ENCODE peak calls at places on chromosomes 4 and X, in ten cellular contexts. One of them, this sample, is unnamed.

GRCh38 chr4:88613417-88613875 is 21.2 kb downstream of the HERC3 start:
- DNase-seq in stimulated activated CD4-positive, alpha-beta T cell treated with anti-CD3 and anti-CD28 coated beads, Interleukin-4, amount 100 ng/mL, for 48 hours: no peak
- DNase-seq in stimulated activated CD8-positive, alpha-beta memory T cell treated with anti-CD3 and anti-CD28 coated beads, Interleukin-12 subunit alpha, Interleukin-12 subunit beta, amount 100 ng/mL, for 4 hours: no peak
- DNase-seq in T follicular helper cell: peak; percentile 43
- DNase-seq in activated T-cell treated with anti-CD3 and anti-CD28 coated beads for 4 hours: peak; percentile 15
- DNase-seq in kidney glomerular epithelial cell: no peak
- DNase-seq in glutamatergic neuron: no peak
- DNase-seq in stromal cell of bone marrow: no peak
- DNase-seq in AG09319: no peak
- DNase-seq in A549: no peak
- DNase-seq in this sample: no peak

GRCh38 chr4:88809561-88810219 is 112.1 kb upstream of the NAP1L5 start:
- DNase-seq in stromal cell of bone marrow: no peak
- DNase-seq in glutamatergic neuron: no peak
- DNase-seq in AG09319: no peak
- DNase-seq in stimulated activated CD8-positive, alpha-beta memory T cell treated with anti-CD3 and anti-CD28 coated beads, Interleukin-12 subunit alpha, Interleukin-12 subunit beta, amount 100 ng/mL, for 4 hours: no peak
- DNase-seq in kidney glomerular epithelial cell: no peak
- DNase-seq in activated T-cell treated with anti-CD3 and anti-CD28 coated beads for 4 hours: no peak
- DNase-seq in A549: no peak
- DNase-seq in T follicular helper cell: no peak
- DNase-seq in stimulated activated CD4-positive, alpha-beta T cell treated with anti-CD3 and anti-CD28 coated beads, Interleukin-4, amount 100 ng/mL, for 48 hours: no peak
- DNase-seq in this sample: no peak

GRCh38 chr4:25014965-25015506 is 15.7 kb downstream of the LGI2 start:
- DNase-seq in kidney glomerular epithelial cell: no peak
- DNase-seq in stimulated activated CD4-positive, alpha-beta T cell treated with anti-CD3 and anti-CD28 coated beads, Interleukin-4, amount 100 ng/mL, for 48 hours: no peak
- DNase-seq in A549: no peak
- DNase-seq in activated T-cell treated with anti-CD3 and anti-CD28 coated beads for 4 hours: no peak
- DNase-seq in T follicular helper cell: no peak
- DNase-seq in glutamatergic neuron: no peak
- DNase-seq in AG09319: no peak
- DNase-seq in stromal cell of bone marrow: no peak
- DNase-seq in stimulated activated CD8-positive, alpha-beta memory T cell treated with anti-CD3 and anti-CD28 coated beads, Interleukin-12 subunit alpha, Interleukin-12 subunit beta, amount 100 ng/mL, for 4 hours: no peak
- DNase-seq in this sample: no peak

GRCh38 chr4:8157496-8157895 is 1.1 kb downstream of the ABLIM2 start:
- DNase-seq in stimulated activated CD8-positive, alpha-beta memory T cell treated with anti-CD3 and anti-CD28 coated beads, Interleukin-12 subunit alpha, Interleukin-12 subunit beta, amount 100 ng/mL, for 4 hours: no peak
- DNase-seq in kidney glomerular epithelial cell: no peak
- DNase-seq in T follicular helper cell: no peak
- DNase-seq in activated T-cell treated with anti-CD3 and anti-CD28 coated beads for 4 hours: no peak
- DNase-seq in stromal cell of bone marrow: no peak
- DNase-seq in stimulated activated CD4-positive, alpha-beta T cell treated with anti-CD3 and anti-CD28 coated beads, Interleukin-4, amount 100 ng/mL, for 48 hours: no peak
- DNase-seq in A549: no peak
- DNase-seq in AG09319: no peak
- DNase-seq in glutamatergic neuron: no peak
- DNase-seq in this sample: no peak

GRCh38 chrX:119218198-119218597 is 17.9 kb upstream of the PGRMC1 start:
- DNase-seq in kidney glomerular epithelial cell: no peak
- DNase-seq in T follicular helper cell: no peak
- DNase-seq in AG09319: no peak
- DNase-seq in stromal cell of bone marrow: no peak
- DNase-seq in A549: no peak
- DNase-seq in activated T-cell treated with anti-CD3 and anti-CD28 coated beads for 4 hours: no peak
- DNase-seq in stimulated activated CD8-positive, alpha-beta memory T cell treated with anti-CD3 and anti-CD28 coated beads, Interleukin-12 subunit alpha, Interleukin-12 subunit beta, amount 100 ng/mL, for 4 hours: no peak
- DNase-seq in glutamatergic neuron: no peak
- DNase-seq in stimulated activated CD4-positive, alpha-beta T cell treated with anti-CD3 and anti-CD28 coated beads, Interleukin-4, amount 100 ng/mL, for 48 hours: no peak
- DNase-seq in this sample: no peak

GRCh38 chr4:87399148-87399547 is 8.2 kb upstream of the HSD17B11 start:
- DNase-seq in T follicular helper cell: no peak
- DNase-seq in glutamatergic neuron: no peak
- DNase-seq in kidney glomerular epithelial cell: no peak
- DNase-seq in activated T-cell treated with anti-CD3 and anti-CD28 coated beads for 4 hours: no peak
- DNase-seq in A549: no peak
- DNase-seq in stimulated activated CD8-positive, alpha-beta memory T cell treated with anti-CD3 and anti-CD28 coated beads, Interleukin-12 subunit alpha, Interleukin-12 subunit beta, amount 100 ng/mL, for 4 hours: no peak
- DNase-seq in stimulated activated CD4-positive, alpha-beta T cell treated with anti-CD3 and anti-CD28 coated beads, Interleukin-4, amount 100 ng/mL, for 48 hours: no peak
- DNase-seq in stromal cell of bone marrow: no peak
- DNase-seq in AG09319: no peak
- DNase-seq in this sample: no peak

GRCh38 chr4:11632488-11632887 is 203.8 kb upstream of the HS3ST1 start:
- DNase-seq in AG09319: no peak
- DNase-seq in glutamatergic neuron: no peak
- DNase-seq in activated T-cell treated with anti-CD3 and anti-CD28 coated beads for 4 hours: no peak
- DNase-seq in T follicular helper cell: no peak
- DNase-seq in stimulated activated CD4-positive, alpha-beta T cell treated with anti-CD3 and anti-CD28 coated beads, Interleukin-4, amount 100 ng/mL, for 48 hours: no peak
- DNase-seq in stromal cell of bone marrow: no peak
- DNase-seq in kidney glomerular epithelial cell: no peak
- DNase-seq in stimulated activated CD8-positive, alpha-beta memory T cell treated with anti-CD3 and anti-CD28 coated beads, Interleukin-12 subunit alpha, Interleukin-12 subunit beta, amount 100 ng/mL, for 4 hours: no peak
- DNase-seq in A549: peak; percentile 46
- DNase-seq in this sample: no peak

GRCh38 chr4:153919667-153920066 is 130.8 kb upstream of the SFRP2 start:
- DNase-seq in stromal cell of bone marrow: peak; percentile 50
- DNase-seq in AG09319: no peak
- DNase-seq in A549: no peak
- DNase-seq in activated T-cell treated with anti-CD3 and anti-CD28 coated beads for 4 hours: no peak
- DNase-seq in glutamatergic neuron: no peak
- DNase-seq in kidney glomerular epithelial cell: no peak
- DNase-seq in stimulated activated CD8-positive, alpha-beta memory T cell treated with anti-CD3 and anti-CD28 coated beads, Interleukin-12 subunit alpha, Interleukin-12 subunit beta, amount 100 ng/mL, for 4 hours: no peak
- DNase-seq in stimulated activated CD4-positive, alpha-beta T cell treated with anti-CD3 and anti-CD28 coated beads, Interleukin-4, amount 100 ng/mL, for 48 hours: no peak
- DNase-seq in T follicular helper cell: no peak
- DNase-seq in this sample: no peak

GRCh38 chr4:3411676-3412075 is 30.1 kb upstream of the HGFAC start:
- DNase-seq in A549: no peak
- DNase-seq in stimulated activated CD4-positive, alpha-beta T cell treated with anti-CD3 and anti-CD28 coated beads, Interleukin-4, amount 100 ng/mL, for 48 hours: no peak
- DNase-seq in stromal cell of bone marrow: no peak
- DNase-seq in AG09319: no peak
- DNase-seq in activated T-cell treated with anti-CD3 and anti-CD28 coated beads for 4 hours: no peak
- DNase-seq in stimulated activated CD8-positive, alpha-beta memory T cell treated with anti-CD3 and anti-CD28 coated beads, Interleukin-12 subunit alpha, Interleukin-12 subunit beta, amount 100 ng/mL, for 4 hours: no peak
- DNase-seq in T follicular helper cell: no peak
- DNase-seq in kidney glomerular epithelial cell: no peak
- DNase-seq in glutamatergic neuron: peak; percentile 12
- DNase-seq in this sample: no peak

GRCh38 chrX:111254896-111255693 is 15.2 kb downstream of the CAPN6 start:
- DNase-seq in glutamatergic neuron: no peak
- DNase-seq in stimulated activated CD8-positive, alpha-beta memory T cell treated with anti-CD3 and anti-CD28 coated beads, Interleukin-12 subunit alpha, Interleukin-12 subunit beta, amount 100 ng/mL, for 4 hours: no peak
- DNase-seq in activated T-cell treated with anti-CD3 and anti-CD28 coated beads for 4 hours: no peak
- DNase-seq in stimulated activated CD4-positive, alpha-beta T cell treated with anti-CD3 and anti-CD28 coated beads, Interleukin-4, amount 100 ng/mL, for 48 hours: no peak
- DNase-seq in kidney glomerular epithelial cell: peak; percentile 37
- DNase-seq in A549: no peak
- DNase-seq in stromal cell of bone marrow: no peak
- DNase-seq in T follicular helper cell: no peak
- DNase-seq in AG09319: no peak
- DNase-seq in this sample: no peak

GRCh38 chr4:159267023-159267939 is 164.4 kb downstream of the RAPGEF2 start:
- DNase-seq in activated T-cell treated with anti-CD3 and anti-CD28 coated beads for 4 hours: no peak
- DNase-seq in AG09319: no peak
- DNase-seq in stimulated activated CD8-positive, alpha-beta memory T cell treated with anti-CD3 and anti-CD28 coated beads, Interleukin-12 subunit alpha, Interleukin-12 subunit beta, amount 100 ng/mL, for 4 hours: no peak
- DNase-seq in stimulated activated CD4-positive, alpha-beta T cell treated with anti-CD3 and anti-CD28 coated beads, Interleukin-4, amount 100 ng/mL, for 48 hours: no peak
- DNase-seq in glutamatergic neuron: no peak
- DNase-seq in kidney glomerular epithelial cell: no peak
- DNase-seq in T follicular helper cell: no peak
- DNase-seq in A549: no peak
- DNase-seq in stromal cell of bone marrow: no peak
- DNase-seq in this sample: no peak

GRCh38 chrX:48683411-48683982 is at the start of gene WAS:
- DNase-seq in stimulated activated CD4-positive, alpha-beta T cell treated with anti-CD3 and anti-CD28 coated beads, Interleukin-4, amount 100 ng/mL, for 48 hours: no peak
- DNase-seq in activated T-cell treated with anti-CD3 and anti-CD28 coated beads for 4 hours: no peak
- DNase-seq in kidney glomerular epithelial cell: no peak
- DNase-seq in T follicular helper cell: no peak
- DNase-seq in A549: no peak
- DNase-seq in glutamatergic neuron: no peak
- DNase-seq in stimulated activated CD8-positive, alpha-beta memory T cell treated with anti-CD3 and anti-CD28 coated beads, Interleukin-12 subunit alpha, Interleukin-12 subunit beta, amount 100 ng/mL, for 4 hours: no peak
- DNase-seq in stromal cell of bone marrow: no peak
- DNase-seq in AG09319: no peak
- DNase-seq in this sample: no peak

GRCh38 chr4:7904942-7905341 is 34.7 kb downstream of the AFAP1 start:
- DNase-seq in stromal cell of bone marrow: peak; percentile 64
- DNase-seq in A549: peak; percentile 36
- DNase-seq in stimulated activated CD8-positive, alpha-beta memory T cell treated with anti-CD3 and anti-CD28 coated beads, Interleukin-12 subunit alpha, Interleukin-12 subunit beta, amount 100 ng/mL, for 4 hours: no peak
- DNase-seq in T follicular helper cell: no peak
- DNase-seq in kidney glomerular epithelial cell: peak; percentile 23
- DNase-seq in stimulated activated CD4-positive, alpha-beta T cell treated with anti-CD3 and anti-CD28 coated beads, Interleukin-4, amount 100 ng/mL, for 48 hours: no peak
- DNase-seq in AG09319: peak; percentile 87
- DNase-seq in glutamatergic neuron: no peak
- DNase-seq in activated T-cell treated with anti-CD3 and anti-CD28 coated beads for 4 hours: no peak
- DNase-seq in this sample: no peak

GRCh38 chr4:84750260-84750955 is 167.5 kb downstream of the CDS1 start:
- DNase-seq in A549: peak; percentile 29
- DNase-seq in stimulated activated CD8-positive, alpha-beta memory T cell treated with anti-CD3 and anti-CD28 coated beads, Interleukin-12 subunit alpha, Interleukin-12 subunit beta, amount 100 ng/mL, for 4 hours: no peak
- DNase-seq in stimulated activated CD4-positive, alpha-beta T cell treated with anti-CD3 and anti-CD28 coated beads, Interleukin-4, amount 100 ng/mL, for 48 hours: no peak
- DNase-seq in stromal cell of bone marrow: peak; percentile 18
- DNase-seq in glutamatergic neuron: no peak
- DNase-seq in AG09319: peak; percentile 24
- DNase-seq in kidney glomerular epithelial cell: peak; percentile 58
- DNase-seq in T follicular helper cell: no peak
- DNase-seq in activated T-cell treated with anti-CD3 and anti-CD28 coated beads for 4 hours: no peak
- DNase-seq in this sample: no peak

GRCh38 chr4:16136321-16136720 is 52.5 kb upstream of the PROM1 start:
- DNase-seq in T follicular helper cell: no peak
- DNase-seq in stimulated activated CD8-positive, alpha-beta memory T cell treated with anti-CD3 and anti-CD28 coated beads, Interleukin-12 subunit alpha, Interleukin-12 subunit beta, amount 100 ng/mL, for 4 hours: no peak
- DNase-seq in AG09319: no peak
- DNase-seq in A549: no peak
- DNase-seq in stromal cell of bone marrow: no peak
- DNase-seq in activated T-cell treated with anti-CD3 and anti-CD28 coated beads for 4 hours: no peak
- DNase-seq in stimulated activated CD4-positive, alpha-beta T cell treated with anti-CD3 and anti-CD28 coated beads, Interleukin-4, amount 100 ng/mL, for 48 hours: no peak
- DNase-seq in kidney glomerular epithelial cell: no peak
- DNase-seq in glutamatergic neuron: no peak
- DNase-seq in this sample: no peak

GRCh38 chrX:53678667-53679066 is 7.9 kb downstream of the HUWE1 start:
- DNase-seq in kidney glomerular epithelial cell: no peak
- DNase-seq in stimulated activated CD4-positive, alpha-beta T cell treated with anti-CD3 and anti-CD28 coated beads, Interleukin-4, amount 100 ng/mL, for 48 hours: no peak
- DNase-seq in stimulated activated CD8-positive, alpha-beta memory T cell treated with anti-CD3 and anti-CD28 coated beads, Interleukin-12 subunit alpha, Interleukin-12 subunit beta, amount 100 ng/mL, for 4 hours: no peak
- DNase-seq in AG09319: no peak
- DNase-seq in glutamatergic neuron: no peak
- DNase-seq in stromal cell of bone marrow: no peak
- DNase-seq in activated T-cell treated with anti-CD3 and anti-CD28 coated beads for 4 hours: no peak
- DNase-seq in A549: peak; percentile 41
- DNase-seq in T follicular helper cell: no peak
- DNase-seq in this sample: no peak

GRCh38 chr4:153485374-153485773 is 19.2 kb downstream of the TMEM131L start:
- DNase-seq in T follicular helper cell: no peak
- DNase-seq in stimulated activated CD4-positive, alpha-beta T cell treated with anti-CD3 and anti-CD28 coated beads, Interleukin-4, amount 100 ng/mL, for 48 hours: no peak
- DNase-seq in AG09319: no peak
- DNase-seq in A549: no peak
- DNase-seq in kidney glomerular epithelial cell: no peak
- DNase-seq in stimulated activated CD8-positive, alpha-beta memory T cell treated with anti-CD3 and anti-CD28 coated beads, Interleukin-12 subunit alpha, Interleukin-12 subunit beta, amount 100 ng/mL, for 4 hours: no peak
- DNase-seq in stromal cell of bone marrow: no peak
- DNase-seq in glutamatergic neuron: no peak
- DNase-seq in activated T-cell treated with anti-CD3 and anti-CD28 coated beads for 4 hours: no peak
- DNase-seq in this sample: no peak

GRCh38 chrX:30652527-30653414 is 452 bp upstream of the GK start:
- DNase-seq in stromal cell of bone marrow: peak; percentile 83
- DNase-seq in activated T-cell treated with anti-CD3 and anti-CD28 coated beads for 4 hours: peak; percentile 78
- DNase-seq in stimulated activated CD8-positive, alpha-beta memory T cell treated with anti-CD3 and anti-CD28 coated beads, Interleukin-12 subunit alpha, Interleukin-12 subunit beta, amount 100 ng/mL, for 4 hours: peak; percentile 73
- DNase-seq in AG09319: peak; percentile 80
- DNase-seq in kidney glomerular epithelial cell: peak; percentile 65
- DNase-seq in glutamatergic neuron: peak; percentile 92
- DNase-seq in A549: peak; percentile 93
- DNase-seq in stimulated activated CD4-positive, alpha-beta T cell treated with anti-CD3 and anti-CD28 coated beads, Interleukin-4, amount 100 ng/mL, for 48 hours: peak; percentile 88
- DNase-seq in T follicular helper cell: peak; percentile 82
- DNase-seq in this sample: peak; percentile 97

GRCh38 chrX:103376979-103377324 is 614 bp downstream of the BEX3 start:
- DNase-seq in T follicular helper cell: no peak
- DNase-seq in stimulated activated CD4-positive, alpha-beta T cell treated with anti-CD3 and anti-CD28 coated beads, Interleukin-4, amount 100 ng/mL, for 48 hours: no peak
- DNase-seq in glutamatergic neuron: peak; percentile 39
- DNase-seq in stimulated activated CD8-positive, alpha-beta memory T cell treated with anti-CD3 and anti-CD28 coated beads, Interleukin-12 subunit alpha, Interleukin-12 subunit beta, amount 100 ng/mL, for 4 hours: no peak
- DNase-seq in stromal cell of bone marrow: no peak
- DNase-seq in kidney glomerular epithelial cell: no peak
- DNase-seq in A549: peak; percentile 24
- DNase-seq in AG09319: no peak
- DNase-seq in activated T-cell treated with anti-CD3 and anti-CD28 coated beads for 4 hours: no peak
- DNase-seq in this sample: peak; percentile 23

GRCh38 chr4:22695917-22696316 is 3.2 kb downstream of the GBA3 start:
- DNase-seq in glutamatergic neuron: no peak
- DNase-seq in A549: no peak
- DNase-seq in stimulated activated CD4-positive, alpha-beta T cell treated with anti-CD3 and anti-CD28 coated beads, Interleukin-4, amount 100 ng/mL, for 48 hours: no peak
- DNase-seq in stromal cell of bone marrow: no peak
- DNase-seq in AG09319: no peak
- DNase-seq in kidney glomerular epithelial cell: peak; percentile 66
- DNase-seq in activated T-cell treated with anti-CD3 and anti-CD28 coated beads for 4 hours: no peak
- DNase-seq in T follicular helper cell: no peak
- DNase-seq in stimulated activated CD8-positive, alpha-beta memory T cell treated with anti-CD3 and anti-CD28 coated beads, Interleukin-12 subunit alpha, Interleukin-12 subunit beta, amount 100 ng/mL, for 4 hours: no peak
- DNase-seq in this sample: no peak

GRCh38 chr4:8688041-8688907 is 95.7 kb downstream of the CPZ start:
- DNase-seq in glutamatergic neuron: peak; percentile 91
- DNase-seq in kidney glomerular epithelial cell: no peak
- DNase-seq in activated T-cell treated with anti-CD3 and anti-CD28 coated beads for 4 hours: no peak
- DNase-seq in AG09319: no peak
- DNase-seq in T follicular helper cell: no peak
- DNase-seq in stimulated activated CD4-positive, alpha-beta T cell treated with anti-CD3 and anti-CD28 coated beads, Interleukin-4, amount 100 ng/mL, for 48 hours: peak; percentile 22
- DNase-seq in stimulated activated CD8-positive, alpha-beta memory T cell treated with anti-CD3 and anti-CD28 coated beads, Interleukin-12 subunit alpha, Interleukin-12 subunit beta, amount 100 ng/mL, for 4 hours: no peak
- DNase-seq in A549: peak; percentile 34
- DNase-seq in stromal cell of bone marrow: no peak
- DNase-seq in this sample: peak; percentile 68

GRCh38 chr4:182206916-182207315 is 36.3 kb upstream of the TENM3 start:
- DNase-seq in glutamatergic neuron: no peak
- DNase-seq in activated T-cell treated with anti-CD3 and anti-CD28 coated beads for 4 hours: no peak
- DNase-seq in stimulated activated CD8-positive, alpha-beta memory T cell treated with anti-CD3 and anti-CD28 coated beads, Interleukin-12 subunit alpha, Interleukin-12 subunit beta, amount 100 ng/mL, for 4 hours: no peak
- DNase-seq in T follicular helper cell: no peak
- DNase-seq in stromal cell of bone marrow: no peak
- DNase-seq in AG09319: no peak
- DNase-seq in stimulated activated CD4-positive, alpha-beta T cell treated with anti-CD3 and anti-CD28 coated beads, Interleukin-4, amount 100 ng/mL, for 48 hours: no peak
- DNase-seq in kidney glomerular epithelial cell: no peak
- DNase-seq in A549: no peak
- DNase-seq in this sample: no peak

GRCh38 chr4:7108660-7109059 is 40.8 kb upstream of the GRPEL1 start:
- DNase-seq in stromal cell of bone marrow: no peak
- DNase-seq in A549: no peak
- DNase-seq in activated T-cell treated with anti-CD3 and anti-CD28 coated beads for 4 hours: no peak
- DNase-seq in stimulated activated CD8-positive, alpha-beta memory T cell treated with anti-CD3 and anti-CD28 coated beads, Interleukin-12 subunit alpha, Interleukin-12 subunit beta, amount 100 ng/mL, for 4 hours: no peak
- DNase-seq in glutamatergic neuron: no peak
- DNase-seq in stimulated activated CD4-positive, alpha-beta T cell treated with anti-CD3 and anti-CD28 coated beads, Interleukin-4, amount 100 ng/mL, for 48 hours: no peak
- DNase-seq in kidney glomerular epithelial cell: no peak
- DNase-seq in T follicular helper cell: no peak
- DNase-seq in AG09319: no peak
- DNase-seq in this sample: no peak

GRCh38 chr4:19236473-19236872 is 1015.2 kb upstream of the SLIT2 start:
- DNase-seq in stromal cell of bone marrow: no peak
- DNase-seq in stimulated activated CD8-positive, alpha-beta memory T cell treated with anti-CD3 and anti-CD28 coated beads, Interleukin-12 subunit alpha, Interleukin-12 subunit beta, amount 100 ng/mL, for 4 hours: no peak
- DNase-seq in stimulated activated CD4-positive, alpha-beta T cell treated with anti-CD3 and anti-CD28 coated beads, Interleukin-4, amount 100 ng/mL, for 48 hours: no peak
- DNase-seq in activated T-cell treated with anti-CD3 and anti-CD28 coated beads for 4 hours: no peak
- DNase-seq in kidney glomerular epithelial cell: no peak
- DNase-seq in T follicular helper cell: no peak
- DNase-seq in A549: no peak
- DNase-seq in AG09319: no peak
- DNase-seq in glutamatergic neuron: no peak
- DNase-seq in this sample: no peak

GRCh38 chrX:75038925-75039324 is 113.7 kb upstream of the NEXMIF start:
- DNase-seq in glutamatergic neuron: no peak
- DNase-seq in kidney glomerular epithelial cell: no peak
- DNase-seq in activated T-cell treated with anti-CD3 and anti-CD28 coated beads for 4 hours: no peak
- DNase-seq in stimulated activated CD4-positive, alpha-beta T cell treated with anti-CD3 and anti-CD28 coated beads, Interleukin-4, amount 100 ng/mL, for 48 hours: no peak
- DNase-seq in A549: peak; percentile 12
- DNase-seq in T follicular helper cell: no peak
- DNase-seq in AG09319: no peak
- DNase-seq in stimulated activated CD8-positive, alpha-beta memory T cell treated with anti-CD3 and anti-CD28 coated beads, Interleukin-12 subunit alpha, Interleukin-12 subunit beta, amount 100 ng/mL, for 4 hours: no peak
- DNase-seq in stromal cell of bone marrow: no peak
- DNase-seq in this sample: no peak

GRCh38 chr4:118335316-118335715 is 17.5 kb downstream of the PRSS12 start:
- DNase-seq in stimulated activated CD8-positive, alpha-beta memory T cell treated with anti-CD3 and anti-CD28 coated beads, Interleukin-12 subunit alpha, Interleukin-12 subunit beta, amount 100 ng/mL, for 4 hours: no peak
- DNase-seq in stromal cell of bone marrow: no peak
- DNase-seq in stimulated activated CD4-positive, alpha-beta T cell treated with anti-CD3 and anti-CD28 coated beads, Interleukin-4, amount 100 ng/mL, for 48 hours: no peak
- DNase-seq in kidney glomerular epithelial cell: no peak
- DNase-seq in A549: no peak
- DNase-seq in AG09319: no peak
- DNase-seq in T follicular helper cell: no peak
- DNase-seq in activated T-cell treated with anti-CD3 and anti-CD28 coated beads for 4 hours: no peak
- DNase-seq in glutamatergic neuron: no peak
- DNase-seq in this sample: no peak

GRCh38 chrX:110026099-110026844 is 23.4 kb downstream of the TMEM164 start:
- DNase-seq in activated T-cell treated with anti-CD3 and anti-CD28 coated beads for 4 hours: no peak
- DNase-seq in glutamatergic neuron: no peak
- DNase-seq in stromal cell of bone marrow: no peak
- DNase-seq in kidney glomerular epithelial cell: peak; percentile 6
- DNase-seq in stimulated activated CD4-positive, alpha-beta T cell treated with anti-CD3 and anti-CD28 coated beads, Interleukin-4, amount 100 ng/mL, for 48 hours: no peak
- DNase-seq in stimulated activated CD8-positive, alpha-beta memory T cell treated with anti-CD3 and anti-CD28 coated beads, Interleukin-12 subunit alpha, Interleukin-12 subunit beta, amount 100 ng/mL, for 4 hours: no peak
- DNase-seq in A549: peak; percentile 59
- DNase-seq in T follicular helper cell: no peak
- DNase-seq in AG09319: no peak
- DNase-seq in this sample: no peak

GRCh38 chr4:141006236-141006802 is 127.0 kb downstream of the RNF150 start:
- DNase-seq in A549: no peak
- DNase-seq in stimulated activated CD8-positive, alpha-beta memory T cell treated with anti-CD3 and anti-CD28 coated beads, Interleukin-12 subunit alpha, Interleukin-12 subunit beta, amount 100 ng/mL, for 4 hours: no peak
- DNase-seq in stimulated activated CD4-positive, alpha-beta T cell treated with anti-CD3 and anti-CD28 coated beads, Interleukin-4, amount 100 ng/mL, for 48 hours: no peak
- DNase-seq in AG09319: no peak
- DNase-seq in kidney glomerular epithelial cell: no peak
- DNase-seq in stromal cell of bone marrow: no peak
- DNase-seq in T follicular helper cell: no peak
- DNase-seq in activated T-cell treated with anti-CD3 and anti-CD28 coated beads for 4 hours: no peak
- DNase-seq in glutamatergic neuron: no peak
- DNase-seq in this sample: no peak